ENCODE peak calls at places on chromosomes 7 and 10, in six cellular contexts. F, A, Q, M, C and S are unnamed samples.

GRCh38 chr10:59536576-59537014 is 173.1 kb downstream of the SLC16A9 start:
- DNase-seq in F (peak), A (no peak), Q (no peak), M (peak), C (no peak), S (no peak)

GRCh38 chr7:124996778-124997177 is 67.2 kb upstream of the POT1 start:
- DNase-seq in F (no peak), A (no peak), Q (no peak), M (no peak), C (peak), S (no peak)

GRCh38 chr10:3749597-3750351 is 35.2 kb downstream of the KLF6 start:
- DNase-seq in F (peak), A (no peak), Q (no peak), M (peak), C (no peak), S (peak)

GRCh38 chr10:17075510-17075909 is 54.1 kb downstream of the CUBN start:
- DNase-seq in F (peak), A (no peak), Q (no peak), M (no peak), C (no peak), S (peak)

GRCh38 chr10:98748298-98748697 is 301.6 kb upstream of the HPS1 start:
- DNase-seq in F (peak), A (no peak), Q (peak), M (no peak), C (peak), S (no peak)

GRCh38 chr10:132148261-132149251 is 38.2 kb upstream of the DPYSL4 start:
- DNase-seq in F (no peak), A (no peak), Q (no peak), M (no peak), C (no peak), S (no peak)

GRCh38 chr7:112103246-112103645 is 103.0 kb downstream of the DOCK4 start:
- DNase-seq in F (peak), A (no peak), Q (no peak), M (no peak), C (peak), S (no peak)

GRCh38 chr7:37445800-37446199 is 2.9 kb downstream of the ELMO1 start:
- DNase-seq in F (no peak), A (no peak), Q (no peak), M (no peak), C (no peak), S (no peak)

GRCh38 chr7:45155357-45155900 is 2.2 kb upstream of the RAMP3 start:
- DNase-seq in F (no peak), A (no peak), Q (no peak), M (no peak), C (no peak), S (no peak)

GRCh38 chr10:1043532-1043995 is 5.4 kb downstream of the IDI1 start:
- DNase-seq in F (no peak), A (no peak), Q (no peak), M (peak), C (no peak), S (no peak)

GRCh38 chr10:12588091-12588850 is 238.9 kb downstream of the CAMK1D start:
- DNase-seq in F (no peak), A (no peak), Q (no peak), M (no peak), C (no peak), S (no peak)

GRCh38 chr7:90626011-90626410 is 29.9 kb downstream of the CDK14 start:
- DNase-seq in F (peak), A (no peak), Q (no peak), M (no peak), C (no peak), S (no peak)

GRCh38 chr10:118980135-118980865 is 49.2 kb upstream of the NANOS1 start:
- DNase-seq in F (no peak), A (no peak), Q (no peak), M (no peak), C (no peak), S (no peak)

GRCh38 chr10:42475168-42476098 is 162.9 kb downstream of the ZNF33B start:
- DNase-seq in F (peak), A (no peak), Q (no peak), M (no peak), C (peak), S (peak)

GRCh38 chr7:77425151-77426051 is 9.3 kb upstream of the GSAP start:
- DNase-seq in F (peak), A (no peak), Q (peak), M (no peak), C (peak), S (peak)